ENCODE peak calls at places on chromosome 1, in four cellular contexts. R is bronchial epithelial cell, B is tibial nerve, G is RWPE1. D is an unnamed sample.

GRCh38 chr1:98046031-98046641 is 125.3 kb upstream of the DPYD start:
- DNase-seq in B (no peak), G (peak; percentile 1), R (no peak), D (no peak)

GRCh38 chr1:116921937-116922336 is 12.2 kb downstream of the PTGFRN start:
- DNase-seq in R (no peak), B (no peak), G (no peak), D (no peak)

GRCh38 chr1:187038789-187039188 is 210.0 kb downstream of the PLA2G4A start:
- DNase-seq in R (peak; percentile 94), G (peak; percentile 53), B (no peak), D (no peak)

GRCh38 chr1:25472494-25472893 is 41.8 kb downstream of the MACO1 start:
- DNase-seq in B (no peak), G (no peak), R (peak; percentile 52), D (no peak)

GRCh38 chr1:94970783-94971182 is 43.9 kb upstream of the CNN3 start:
- DNase-seq in B (no peak), R (no peak), G (no peak), D (no peak)

GRCh38 chr1:24201941-24202440 is 14.9 kb upstream of the IFNLR1 start:
- DNase-seq in G (peak; percentile 74), R (peak; percentile 93), B (peak; percentile 97), D (peak; percentile 84)

GRCh38 chr1:9473032-9473792 is 66.1 kb upstream of the SLC25A33 start:
- DNase-seq in B (peak; percentile 71), G (peak; percentile 98), R (peak; percentile 91), D (peak; percentile 10)

GRCh38 chr1:11929849-11930248 is 3.6 kb upstream of the KIAA2013 start:
- DNase-seq in R (peak; percentile 44), G (no peak), B (peak; percentile 87), D (no peak)

GRCh38 chr1:1021010-1021845 is 1.3 kb downstream of the AGRN start:
- DNase-seq in R (peak; percentile 58), B (no peak), G (peak; percentile 51), D (no peak)

GRCh38 chr1:236304682-236305081 is 22.9 kb upstream of the ERO1B start:
- DNase-seq in B (no peak), R (no peak), G (no peak), D (no peak)

GRCh38 chr1:229432116-229432461 is 1.8 kb downstream of the ACTA1 start:
- DNase-seq in G (no peak), B (no peak), R (no peak), D (no peak)

GRCh38 chr1:235910357-235911299 is 43.9 kb upstream of the LYST start:
- DNase-seq in G (peak; percentile 90), B (no peak), R (peak; percentile 98), D (no peak)

GRCh38 chr1:33087677-33088076 is 6.7 kb downstream of the AZIN2 start:
- DNase-seq in G (no peak), R (no peak), B (no peak), D (no peak)

GRCh38 chr1:223183268-223183862 is 40.3 kb upstream of the TLR5 start:
- DNase-seq in B (no peak), G (peak; percentile 44), R (peak; percentile 57), D (no peak)

GRCh38 chr1:206467915-206468314 is 2.4 kb upstream of the IKBKE start:
- DNase-seq in B (peak; percentile 30), G (no peak), R (peak; percentile 25), D (no peak)

GRCh38 chr1:7384121-7384520 is 387.0 kb upstream of the VAMP3 start:
- DNase-seq in R (no peak), B (no peak), G (no peak), D (no peak)

GRCh38 chr1:26017606-26018005 is 4.0 kb upstream of the EXTL1 start:
- DNase-seq in B (no peak), G (no peak), R (no peak), D (no peak)

GRCh38 chr1:85465099-85465790 is at the start of gene DDAH1:
- DNase-seq in R (no peak), B (no peak), G (peak; percentile 54), D (peak; percentile 54)

GRCh38 chr1:96580920-96581319 is 140.7 kb upstream of the PTBP2 start:
- DNase-seq in G (no peak), R (no peak), B (no peak), D (no peak)

GRCh38 chr1:151458936-151459330 is 361 bp downstream of the POGZ start:
- DNase-seq in G (peak; percentile 77), B (peak; percentile 43), R (peak; percentile 33), D (peak; percentile 51)

GRCh38 chr1:150615346-150616201 is 13.8 kb downstream of the ENSA start:
- DNase-seq in G (no peak), R (no peak), B (no peak), D (no peak)

GRCh38 chr1:14535619-14536355 is 62.7 kb upstream of the KAZN start:
- DNase-seq in B (no peak), R (no peak), G (no peak), D (no peak)

GRCh38 chr1:21814241-21814918 is 2.3 kb downstream of the LDLRAD2 start:
- DNase-seq in B (no peak), R (no peak), G (no peak), D (peak; percentile 60)

GRCh38 chr1:33725037-33725436 is 138.8 kb upstream of the HMGB4 start:
- DNase-seq in G (no peak), R (no peak), B (no peak), D (no peak)

GRCh38 chr1:34591751-34592629 is 162.9 kb upstream of the GJB5 start:
- DNase-seq in B (no peak), R (no peak), G (no peak), D (no peak)

GRCh38 chr1:221431068-221431651 is 310.7 kb downstream of the DUSP10 start:
- DNase-seq in R (no peak), G (no peak), B (no peak), D (no peak)

GRCh38 chr1:214566158-214567104 is 15.0 kb upstream of the PTPN14 start:
- DNase-seq in G (peak; percentile 62), B (no peak), R (peak; percentile 88), D (no peak)

GRCh38 chr1:226370144-226370923 is 37.6 kb downstream of the PARP1 start:
- DNase-seq in G (no peak), R (no peak), B (no peak), D (no peak)

GRCh38 chr1:202010042-202011015 is at the start of gene ELF3:
- DNase-seq in B (no peak), G (peak; percentile 91), R (peak; percentile 72), D (no peak)

GRCh38 chr1:31961536-31961935 is 23.4 kb upstream of the PTP4A2 start:
- DNase-seq in B (no peak), G (no peak), R (no peak), D (no peak)

GRCh38 chr1:97506368-97506767 is 414.5 kb downstream of the DPYD start:
- DNase-seq in R (no peak), G (no peak), B (no peak), D (no peak)

GRCh38 chr1:10685851-10686403 is 110.5 kb downstream of the CASZ1 start:
- DNase-seq in G (no peak), B (no peak), R (no peak), D (no peak)

GRCh38 chr1:97668945-97669344 is 251.9 kb downstream of the DPYD start:
- DNase-seq in G (peak; percentile 25), B (no peak), R (peak; percentile 53), D (no peak)

GRCh38 chr1:174114788-174115448 is 44.4 kb upstream of the RABGAP1L start:
- DNase-seq in G (peak; percentile 44), B (peak; percentile 23), R (peak; percentile 79), D (peak; percentile 31)

DNA sequence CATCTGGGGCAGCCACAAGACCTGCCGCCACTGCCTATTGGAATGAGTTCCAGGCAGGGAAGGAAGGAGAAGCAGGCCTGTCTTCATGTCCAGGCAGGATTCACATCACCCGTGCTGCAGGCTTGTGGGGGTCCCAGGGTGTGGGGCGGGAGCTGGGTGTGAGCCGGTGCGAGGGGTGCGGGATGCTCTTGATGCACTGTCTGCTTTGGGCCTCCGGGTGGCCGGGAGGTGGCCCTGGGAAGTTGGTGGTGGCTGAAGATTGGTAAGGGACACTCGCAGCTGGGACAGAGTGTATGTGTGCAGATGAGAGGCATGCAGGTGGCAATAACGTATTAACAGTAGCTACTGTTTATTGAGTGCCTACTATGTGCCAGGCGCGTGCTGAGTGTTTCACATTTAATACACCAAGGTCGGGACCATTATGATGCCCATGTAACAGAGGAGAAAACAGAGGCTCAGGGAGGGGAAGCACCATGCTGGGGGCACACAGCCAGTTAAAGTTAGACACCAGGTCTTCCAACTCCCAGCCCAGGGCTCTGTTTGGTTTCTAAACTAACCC is 3.3 kb downstream of the CROCC start:
- DNase-seq in B (no peak), R (no peak), G (no peak), D (no peak)
- TF ChIP-seq CTCF in B (no peak), R (peak; percentile 46), G (no peak), D (no peak)

DNA sequence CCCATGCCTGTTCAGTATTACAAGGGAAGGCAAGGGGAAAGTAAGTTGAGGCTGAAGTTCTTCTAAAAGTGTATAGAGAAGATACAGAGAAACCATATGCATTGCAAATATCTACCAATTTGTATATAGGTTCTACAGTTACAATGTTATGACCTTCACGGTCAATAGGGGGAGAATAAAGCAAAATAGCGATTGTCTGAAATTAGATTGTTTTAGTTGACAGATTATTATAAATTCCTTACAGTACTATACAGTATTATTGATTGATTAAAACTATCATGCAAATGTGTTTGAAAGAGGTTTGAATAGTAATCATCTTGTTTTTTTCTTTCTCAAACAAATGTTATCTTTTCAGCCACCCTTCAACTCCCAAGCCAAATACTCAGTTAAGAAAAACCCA is 13.7 kb upstream of the BRINP3 start:
- DNase-seq in B (no peak), G (no peak), R (no peak), D (no peak)
- TF ChIP-seq CTCF in B (no peak), G (no peak), R (no peak), D (peak; percentile 24)

GRCh38 chr1:19405761-19406481 is 79.4 kb downstream of the CAPZB start:
- DNase-seq in B (no peak), G (no peak), R (no peak), D (peak; percentile 36)
- TF ChIP-seq CTCF in B (no peak), G (no peak), R (no peak), D (no peak)

DNA sequence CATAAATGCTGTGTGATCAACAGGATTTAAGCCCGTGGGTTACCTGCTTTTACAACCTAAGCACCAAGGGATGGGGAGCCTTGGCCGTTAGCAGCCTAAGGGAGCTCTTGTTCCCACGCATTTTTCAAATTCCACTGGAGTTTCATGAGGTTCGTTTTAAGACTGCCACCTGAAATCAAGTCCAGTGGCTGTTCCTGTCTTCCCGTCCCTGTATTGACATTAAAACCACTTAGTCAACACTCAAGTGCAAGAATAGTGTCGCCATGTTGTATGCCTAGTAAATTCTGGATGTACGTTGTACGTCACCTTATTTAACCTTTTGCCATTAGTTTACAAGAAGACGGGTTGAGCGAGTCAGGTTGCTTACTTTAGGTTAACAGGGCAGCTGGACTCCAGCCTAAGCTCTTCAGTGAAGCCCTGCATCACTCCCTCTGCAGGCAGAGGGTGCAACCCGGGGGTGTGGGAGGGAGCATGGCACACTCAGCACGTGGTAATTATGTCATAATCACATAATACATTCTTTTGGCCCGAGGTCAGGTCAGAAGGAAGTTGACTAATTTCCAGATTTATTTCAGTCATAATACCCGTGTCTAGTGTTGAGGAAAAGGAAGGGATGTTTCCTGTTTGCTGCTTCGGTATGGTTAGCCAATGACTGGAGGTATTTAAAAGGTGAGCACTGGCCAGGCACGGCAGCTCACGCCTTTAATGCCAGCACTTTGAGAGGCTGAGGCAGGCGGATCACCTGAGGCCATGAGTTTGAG is 42.5 kb downstream of the CNST start:
- DNase-seq in B (peak; percentile 55), R (peak; percentile 96), G (peak; percentile 87), D (no peak)
- TF ChIP-seq CTCF in B (no peak), R (peak; percentile 22), G (no peak), D (no peak)

GRCh38 chr1:17439250-17440073 is at the start of gene RCC2:
- DNase-seq in B (peak; percentile 22), G (peak; percentile 74), R (peak; percentile 72), D (peak; percentile 57)
- TF ChIP-seq CTCF in B (peak; percentile 5), G (peak; percentile 65), R (no peak), D (peak; percentile 36)